ENCODE peak calls at places on chromosome 10, in six cellular contexts. One of them, this sample, is unnamed.

GRCh38 chr10:102436312-102436711 is 3.9 kb upstream of the CUEDC2 start:
- DNase-seq in lower lobe of right lung: no peak
- DNase-seq in spleen: no peak
- DNase-seq in BJ: no peak
- DNase-seq in psoas muscle: peak
- DNase-seq in astrocyte of the spinal cord: no peak
- DNase-seq in this sample: no peak

GRCh38 chr10:86376852-86377796 is 10.5 kb upstream of the GRID1 start:
- DNase-seq in astrocyte of the spinal cord: peak
- DNase-seq in psoas muscle: peak
- DNase-seq in BJ: no peak
- DNase-seq in lower lobe of right lung: peak
- DNase-seq in spleen: peak
- DNase-seq in this sample: no peak

GRCh38 chr10:93566435-93567276 is at the start of gene FFAR4:
- DNase-seq in lower lobe of right lung: peak
- DNase-seq in astrocyte of the spinal cord: no peak
- DNase-seq in psoas muscle: peak
- DNase-seq in BJ: no peak
- DNase-seq in spleen: no peak
- DNase-seq in this sample: no peak

GRCh38 chr10:102537367-102537766 is 33.6 kb downstream of the SUFU start:
- DNase-seq in BJ: no peak
- DNase-seq in spleen: no peak
- DNase-seq in psoas muscle: no peak
- DNase-seq in lower lobe of right lung: no peak
- DNase-seq in astrocyte of the spinal cord: no peak
- DNase-seq in this sample: no peak

GRCh38 chr10:130003166-130003565 is 39.1 kb upstream of the EBF3 start:
- DNase-seq in BJ: no peak
- DNase-seq in spleen: no peak
- DNase-seq in psoas muscle: no peak
- DNase-seq in lower lobe of right lung: no peak
- DNase-seq in astrocyte of the spinal cord: no peak
- DNase-seq in this sample: no peak

GRCh38 chr10:117477961-117478670 is 64.4 kb upstream of the EMX2 start:
- DNase-seq in astrocyte of the spinal cord: peak
- DNase-seq in BJ: no peak
- DNase-seq in spleen: peak
- DNase-seq in psoas muscle: no peak
- DNase-seq in lower lobe of right lung: no peak
- DNase-seq in this sample: peak

GRCh38 chr10:46031648-46032532 is 1.5 kb upstream of the NCOA4 start:
- DNase-seq in psoas muscle: no peak
- DNase-seq in lower lobe of right lung: no peak
- DNase-seq in astrocyte of the spinal cord: no peak
- DNase-seq in spleen: no peak
- DNase-seq in BJ: no peak
- DNase-seq in this sample: no peak

GRCh38 chr10:62443866-62444265 is 69.7 kb downstream of the ZNF365 start:
- DNase-seq in lower lobe of right lung: no peak
- DNase-seq in BJ: no peak
- DNase-seq in psoas muscle: no peak
- DNase-seq in astrocyte of the spinal cord: no peak
- DNase-seq in spleen: no peak
- DNase-seq in this sample: no peak

GRCh38 chr10:77801474-77802238 is 124.9 kb downstream of the DLG5 start:
- DNase-seq in lower lobe of right lung: peak
- DNase-seq in BJ: peak
- DNase-seq in spleen: peak
- DNase-seq in psoas muscle: no peak
- DNase-seq in astrocyte of the spinal cord: peak
- DNase-seq in this sample: no peak

GRCh38 chr10:61842755-61843497 is 58.6 kb upstream of the ARID5B start:
- DNase-seq in spleen: no peak
- DNase-seq in astrocyte of the spinal cord: peak
- DNase-seq in BJ: peak
- DNase-seq in lower lobe of right lung: no peak
- DNase-seq in psoas muscle: no peak
- DNase-seq in this sample: peak

GRCh38 chr10:92238062-92238585 is 52.8 kb downstream of the CPEB3 start:
- DNase-seq in spleen: no peak
- DNase-seq in astrocyte of the spinal cord: no peak
- DNase-seq in lower lobe of right lung: no peak
- DNase-seq in psoas muscle: no peak
- DNase-seq in BJ: no peak
- DNase-seq in this sample: no peak

GRCh38 chr10:29668628-29669027 is 33.9 kb upstream of the SVIL start:
- DNase-seq in astrocyte of the spinal cord: peak
- DNase-seq in BJ: no peak
- DNase-seq in lower lobe of right lung: no peak
- DNase-seq in spleen: no peak
- DNase-seq in psoas muscle: no peak
- DNase-seq in this sample: no peak

GRCh38 chr10:27258838-27259532 is 18.4 kb upstream of the ACBD5 start:
- DNase-seq in spleen: peak
- DNase-seq in BJ: no peak
- DNase-seq in astrocyte of the spinal cord: no peak
- DNase-seq in lower lobe of right lung: no peak
- DNase-seq in psoas muscle: no peak
- DNase-seq in this sample: no peak

GRCh38 chr10:6583447-6583846 is 3.4 kb upstream of the PRKCQ start:
- DNase-seq in astrocyte of the spinal cord: no peak
- DNase-seq in lower lobe of right lung: no peak
- DNase-seq in psoas muscle: no peak
- DNase-seq in BJ: no peak
- DNase-seq in spleen: no peak
- DNase-seq in this sample: no peak

GRCh38 chr10:84204610-84205009 is 10.3 kb downstream of the CDHR1 start:
- DNase-seq in BJ: no peak
- DNase-seq in psoas muscle: no peak
- DNase-seq in astrocyte of the spinal cord: no peak
- DNase-seq in spleen: peak
- DNase-seq in lower lobe of right lung: no peak
- DNase-seq in this sample: no peak

GRCh38 chr10:7397636-7398035 is 13.2 kb downstream of the SFMBT2 start:
- DNase-seq in BJ: no peak
- DNase-seq in lower lobe of right lung: no peak
- DNase-seq in spleen: no peak
- DNase-seq in astrocyte of the spinal cord: no peak
- DNase-seq in psoas muscle: peak
- DNase-seq in this sample: no peak

GRCh38 chr10:4522296-4523000 is 303.6 kb upstream of the AKR1E2 start:
- DNase-seq in astrocyte of the spinal cord: no peak
- DNase-seq in psoas muscle: no peak
- DNase-seq in spleen: no peak
- DNase-seq in BJ: no peak
- DNase-seq in lower lobe of right lung: no peak
- DNase-seq in this sample: no peak

GRCh38 chr10:86225098-86225782 is 141.4 kb downstream of the GRID1 start:
- DNase-seq in lower lobe of right lung: peak
- DNase-seq in BJ: peak
- DNase-seq in astrocyte of the spinal cord: peak
- DNase-seq in spleen: no peak
- DNase-seq in psoas muscle: no peak
- DNase-seq in this sample: peak

GRCh38 chr10:32459072-32459703 is 13.2 kb downstream of the CCDC7 start:
- DNase-seq in lower lobe of right lung: no peak
- DNase-seq in psoas muscle: no peak
- DNase-seq in spleen: no peak
- DNase-seq in astrocyte of the spinal cord: no peak
- DNase-seq in BJ: no peak
- DNase-seq in this sample: no peak

GRCh38 chr10:1660815-1661214 is 76.5 kb downstream of the ADARB2 start:
- DNase-seq in lower lobe of right lung: no peak
- DNase-seq in BJ: no peak
- DNase-seq in astrocyte of the spinal cord: no peak
- DNase-seq in psoas muscle: no peak
- DNase-seq in spleen: no peak
- DNase-seq in this sample: no peak

GRCh38 chr10:49613882-49614241 is at the start of gene CHAT:
- DNase-seq in lower lobe of right lung: no peak
- DNase-seq in psoas muscle: no peak
- DNase-seq in astrocyte of the spinal cord: no peak
- DNase-seq in BJ: no peak
- DNase-seq in spleen: peak
- DNase-seq in this sample: no peak

GRCh38 chr10:125788156-125789034 is 12.8 kb upstream of the MMP21 start:
- DNase-seq in psoas muscle: no peak
- DNase-seq in spleen: no peak
- DNase-seq in lower lobe of right lung: no peak
- DNase-seq in astrocyte of the spinal cord: no peak
- DNase-seq in BJ: no peak
- DNase-seq in this sample: no peak

GRCh38 chr10:76883596-76883995 is 754.0 kb downstream of the KCNMA1 start:
- DNase-seq in lower lobe of right lung: no peak
- DNase-seq in spleen: no peak
- DNase-seq in psoas muscle: no peak
- DNase-seq in BJ: no peak
- DNase-seq in astrocyte of the spinal cord: no peak
- DNase-seq in this sample: no peak

GRCh38 chr10:102492344-102492939 is 10.1 kb downstream of the ACTR1A start:
- DNase-seq in lower lobe of right lung: no peak
- DNase-seq in astrocyte of the spinal cord: no peak
- DNase-seq in BJ: no peak
- DNase-seq in spleen: peak
- DNase-seq in psoas muscle: no peak
- DNase-seq in this sample: no peak

GRCh38 chr10:485776-486572 is 203.5 kb downstream of the DIP2C start:
- DNase-seq in BJ: no peak
- DNase-seq in psoas muscle: no peak
- DNase-seq in lower lobe of right lung: no peak
- DNase-seq in spleen: peak
- DNase-seq in astrocyte of the spinal cord: no peak
- DNase-seq in this sample: no peak

GRCh38 chr10:68992721-68993440 is 4.3 kb downstream of the KIFBP start:
- DNase-seq in BJ: peak
- DNase-seq in lower lobe of right lung: no peak
- DNase-seq in psoas muscle: peak
- DNase-seq in spleen: no peak
- DNase-seq in astrocyte of the spinal cord: peak
- DNase-seq in this sample: peak

DNA sequence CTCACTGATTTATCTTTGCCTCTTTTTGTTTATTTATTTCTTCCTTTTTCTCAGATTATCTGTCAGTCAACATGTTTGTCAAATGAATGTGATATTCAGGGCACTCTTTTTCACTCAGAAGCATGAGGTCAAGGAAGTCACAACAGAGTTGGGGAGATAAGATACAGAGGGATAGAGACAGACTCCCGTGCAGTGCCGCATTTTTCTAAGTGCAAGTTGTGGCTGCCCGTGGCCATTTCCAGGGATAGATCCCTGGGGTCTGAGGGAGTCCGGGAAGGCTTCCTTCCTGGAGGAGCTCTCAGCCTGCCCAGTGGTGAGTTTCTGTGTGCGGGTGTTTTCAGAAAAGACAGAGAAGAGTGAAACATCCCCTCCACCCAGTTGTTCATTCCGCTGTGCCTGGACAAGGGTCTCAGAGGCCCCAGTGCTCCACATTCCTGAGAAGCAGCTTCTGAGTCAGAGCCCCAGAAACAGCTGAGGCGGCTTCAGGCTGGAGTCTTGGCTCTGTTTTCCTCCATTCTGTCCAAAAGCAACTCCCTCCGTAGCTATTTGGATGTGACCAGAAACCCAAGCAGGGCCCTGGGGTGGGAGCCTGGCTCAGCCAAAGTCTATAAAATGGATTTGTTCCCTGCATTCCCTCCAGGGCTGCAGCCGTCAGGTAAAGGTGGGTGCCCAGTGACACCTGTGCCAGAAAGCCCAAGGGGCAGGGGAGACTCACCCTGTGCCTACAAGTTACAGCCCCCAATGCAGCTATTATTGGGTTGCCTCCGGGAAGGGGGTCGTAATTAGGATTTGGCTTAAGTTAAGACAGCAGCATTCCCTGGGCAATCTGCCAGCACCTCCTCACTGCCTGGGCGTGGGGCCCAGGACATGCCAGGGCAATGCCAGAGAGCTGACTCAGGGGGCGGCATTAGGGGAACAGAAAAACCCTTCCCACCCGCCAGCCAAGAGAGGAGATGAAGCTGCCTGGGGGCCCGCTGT is 13.0 kb upstream of the CAMK2G start:
- DNase-seq in psoas muscle: peak
- DNase-seq in lower lobe of right lung: peak
- DNase-seq in spleen: no peak
- DNase-seq in astrocyte of the spinal cord: peak
- DNase-seq in BJ: peak
- DNase-seq in this sample: peak
- H3K4me3 ChIP-seq in psoas muscle: peak
- H3K4me3 ChIP-seq in lower lobe of right lung: no peak
- H3K4me3 ChIP-seq in spleen: no peak
- H3K4me3 ChIP-seq in astrocyte of the spinal cord: no peak
- H3K4me3 ChIP-seq in BJ: no peak
- H3K4me3 ChIP-seq in this sample: peak

GRCh38 chr10:80161321-80162084 is 29.0 kb downstream of the PLAC9 start:
- DNase-seq in psoas muscle: no peak
- DNase-seq in BJ: no peak
- DNase-seq in astrocyte of the spinal cord: no peak
- DNase-seq in lower lobe of right lung: no peak
- DNase-seq in spleen: no peak
- DNase-seq in this sample: no peak
- TF ChIP-seq CTCF in psoas muscle: peak
- TF ChIP-seq CTCF in BJ: peak
- TF ChIP-seq CTCF in astrocyte of the spinal cord: peak
- TF ChIP-seq CTCF in lower lobe of right lung: no peak
- TF ChIP-seq CTCF in spleen: no peak
- TF ChIP-seq CTCF in this sample: peak

GRCh38 chr10:97321807-97322195 is 2.7 kb downstream of the FRAT1 start:
- DNase-seq in BJ: no peak
- DNase-seq in psoas muscle: no peak
- DNase-seq in astrocyte of the spinal cord: no peak
- DNase-seq in spleen: no peak
- DNase-seq in lower lobe of right lung: no peak
- DNase-seq in this sample: no peak
- H3K4me3 ChIP-seq in BJ: no peak
- H3K4me3 ChIP-seq in psoas muscle: peak
- H3K4me3 ChIP-seq in astrocyte of the spinal cord: no peak
- H3K4me3 ChIP-seq in spleen: peak
- H3K4me3 ChIP-seq in lower lobe of right lung: peak
- H3K4me3 ChIP-seq in this sample: no peak

GRCh38 chr10:119358567-119358966 is 151.2 kb downstream of the GRK5 start:
- DNase-seq in BJ: no peak
- DNase-seq in astrocyte of the spinal cord: no peak
- DNase-seq in lower lobe of right lung: no peak
- DNase-seq in spleen: no peak
- DNase-seq in psoas muscle: no peak
- DNase-seq in this sample: no peak

GRCh38 chr10:119357389-119358139 is 150.2 kb downstream of the GRK5 start:
- DNase-seq in BJ: no peak
- DNase-seq in lower lobe of right lung: no peak
- DNase-seq in astrocyte of the spinal cord: peak
- DNase-seq in psoas muscle: no peak
- DNase-seq in spleen: peak
- DNase-seq in this sample: no peak

GRCh38 chr10:119358140-119358512 is 150.8 kb downstream of the GRK5 start:
- DNase-seq in astrocyte of the spinal cord: no peak
- DNase-seq in lower lobe of right lung: no peak
- DNase-seq in spleen: no peak
- DNase-seq in psoas muscle: no peak
- DNase-seq in BJ: no peak
- DNase-seq in this sample: no peak

GRCh38 chr10:119353438-119353837 is 146.1 kb downstream of the GRK5 start:
- DNase-seq in astrocyte of the spinal cord: no peak
- DNase-seq in BJ: no peak
- DNase-seq in spleen: no peak
- DNase-seq in lower lobe of right lung: no peak
- DNase-seq in psoas muscle: no peak
- DNase-seq in this sample: no peak

GRCh38 chr10:119355930-119356329 is 148.6 kb downstream of the GRK5 start:
- DNase-seq in lower lobe of right lung: no peak
- DNase-seq in spleen: no peak
- DNase-seq in astrocyte of the spinal cord: no peak
- DNase-seq in psoas muscle: no peak
- DNase-seq in BJ: no peak
- DNase-seq in this sample: no peak
- TF ChIP-seq CTCF in lower lobe of right lung: peak
- TF ChIP-seq CTCF in spleen: peak
- TF ChIP-seq CTCF in astrocyte of the spinal cord: peak
- TF ChIP-seq CTCF in psoas muscle: peak
- TF ChIP-seq CTCF in BJ: peak
- TF ChIP-seq CTCF in this sample: peak

This sample was measured in epithelial cell of proximal tubule.